ENCODE peak calls at places on chromosomes 2 and 18, in four cellular contexts. One of them, this sample, is unnamed.

GRCh38 chr2:128280901-128281321 is 37.8 kb downstream of the HS6ST1 start:
- DNase-seq in T1000: no peak
- DNase-seq in astrocyte of the cerebellum: no peak
- DNase-seq in Calu3: no peak
- DNase-seq in this sample: peak; percentile 50

GRCh38 chr2:36357506-36358316 is 2.1 kb downstream of the CRIM1 start:
- DNase-seq in T1000: no peak
- DNase-seq in Calu3: peak; percentile 54
- DNase-seq in astrocyte of the cerebellum: peak; percentile 66
- DNase-seq in this sample: peak; percentile 56

GRCh38 chr2:189328451-189329249 is 112.6 kb upstream of the WDR75 start:
- DNase-seq in Calu3: no peak
- DNase-seq in T1000: no peak
- DNase-seq in astrocyte of the cerebellum: no peak
- DNase-seq in this sample: no peak

GRCh38 chr2:215365184-215365658 is 53.4 kb downstream of the ATIC start:
- DNase-seq in astrocyte of the cerebellum: no peak
- DNase-seq in T1000: no peak
- DNase-seq in Calu3: no peak
- DNase-seq in this sample: no peak

GRCh38 chr2:236875906-236876505 is 209.7 kb upstream of the COPS8 start:
- DNase-seq in astrocyte of the cerebellum: no peak
- DNase-seq in Calu3: no peak
- DNase-seq in T1000: no peak
- DNase-seq in this sample: no peak

GRCh38 chr2:136025057-136025973 is 39.9 kb upstream of the DARS1 start:
- DNase-seq in Calu3: peak; percentile 77
- DNase-seq in T1000: no peak
- DNase-seq in astrocyte of the cerebellum: peak; percentile 87
- DNase-seq in this sample: peak; percentile 20

GRCh38 chr2:72993147-72993546 is 75.8 kb downstream of the EMX1 start:
- DNase-seq in T1000: no peak
- DNase-seq in astrocyte of the cerebellum: no peak
- DNase-seq in Calu3: peak; percentile 55
- DNase-seq in this sample: no peak

GRCh38 chr2:5121677-5122076 is 570.5 kb upstream of the SOX11 start:
- DNase-seq in T1000: no peak
- DNase-seq in Calu3: no peak
- DNase-seq in astrocyte of the cerebellum: no peak
- DNase-seq in this sample: no peak

GRCh38 chr18:24369420-24369819 is 28.2 kb downstream of the OSBPL1A start:
- DNase-seq in T1000: no peak
- DNase-seq in Calu3: no peak
- DNase-seq in astrocyte of the cerebellum: peak; percentile 70
- DNase-seq in this sample: no peak

GRCh38 chr18:7158201-7158600 is 40.6 kb upstream of the LAMA1 start:
- DNase-seq in T1000: no peak
- DNase-seq in Calu3: no peak
- DNase-seq in astrocyte of the cerebellum: no peak
- DNase-seq in this sample: no peak

GRCh38 chr18:21115519-21116411 is 4.2 kb upstream of the ROCK1 start:
- DNase-seq in Calu3: no peak
- DNase-seq in astrocyte of the cerebellum: no peak
- DNase-seq in T1000: no peak
- DNase-seq in this sample: no peak

GRCh38 chr2:105409717-105410116 is 10.9 kb upstream of the FHL2 start:
- DNase-seq in T1000: peak; percentile 61
- DNase-seq in astrocyte of the cerebellum: peak; percentile 96
- DNase-seq in Calu3: no peak
- DNase-seq in this sample: peak; percentile 82

GRCh38 chr18:63444567-63444966 is 22.3 kb upstream of the VPS4B start:
- DNase-seq in T1000: no peak
- DNase-seq in astrocyte of the cerebellum: no peak
- DNase-seq in Calu3: no peak
- DNase-seq in this sample: no peak

GRCh38 chr2:199144036-199144435 is 313.7 kb downstream of the SATB2 start:
- DNase-seq in astrocyte of the cerebellum: no peak
- DNase-seq in Calu3: no peak
- DNase-seq in T1000: no peak
- DNase-seq in this sample: no peak

GRCh38 chr2:61705625-61706024 is 148.2 kb downstream of the FAM161A start:
- DNase-seq in astrocyte of the cerebellum: no peak
- DNase-seq in T1000: no peak
- DNase-seq in Calu3: no peak
- DNase-seq in this sample: no peak

GRCh38 chr2:161415467-161416293 is 417 bp upstream of the TBR1 start:
- DNase-seq in Calu3: no peak
- DNase-seq in astrocyte of the cerebellum: no peak
- DNase-seq in T1000: no peak
- DNase-seq in this sample: no peak

GRCh38 chr2:8408560-8409460 is 273.0 kb upstream of the ID2 start:
- DNase-seq in astrocyte of the cerebellum: no peak
- DNase-seq in Calu3: no peak
- DNase-seq in T1000: no peak
- DNase-seq in this sample: no peak

GRCh38 chr18:68840554-68841263 is 42.8 kb downstream of the CCDC102B start:
- DNase-seq in astrocyte of the cerebellum: peak; percentile 88
- DNase-seq in T1000: peak; percentile 0
- DNase-seq in Calu3: peak; percentile 26
- DNase-seq in this sample: peak; percentile 30

GRCh38 chr18:12811191-12811950 is 72.7 kb downstream of the PTPN2 start:
- DNase-seq in Calu3: no peak
- DNase-seq in T1000: no peak
- DNase-seq in astrocyte of the cerebellum: no peak
- DNase-seq in this sample: no peak

GRCh38 chr2:224882291-224883171 is 159.7 kb downstream of the DOCK10 start:
- DNase-seq in Calu3: no peak
- DNase-seq in T1000: no peak
- DNase-seq in astrocyte of the cerebellum: peak; percentile 86
- DNase-seq in this sample: no peak

GRCh38 chr2:182186132-182186735 is 200.6 kb downstream of the PPP1R1C start:
- DNase-seq in T1000: no peak
- DNase-seq in Calu3: peak; percentile 26
- DNase-seq in astrocyte of the cerebellum: peak; percentile 36
- DNase-seq in this sample: no peak

GRCh38 chr2:48369971-48370370 is 160.0 kb upstream of the STON1 start:
- DNase-seq in Calu3: no peak
- DNase-seq in T1000: no peak
- DNase-seq in astrocyte of the cerebellum: no peak
- DNase-seq in this sample: no peak

GRCh38 chr2:101802329-101802728 is 104.8 kb downstream of the MAP4K4 start:
- DNase-seq in T1000: no peak
- DNase-seq in astrocyte of the cerebellum: no peak
- DNase-seq in Calu3: peak; percentile 62
- DNase-seq in this sample: no peak

GRCh38 chr18:67549946-67550345 is 33.4 kb upstream of the DSEL start:
- DNase-seq in T1000: no peak
- DNase-seq in astrocyte of the cerebellum: no peak
- DNase-seq in Calu3: no peak
- DNase-seq in this sample: no peak

GRCh38 chr18:22817844-22818243 is 115.3 kb upstream of the RBBP8 start:
- DNase-seq in T1000: no peak
- DNase-seq in Calu3: no peak
- DNase-seq in astrocyte of the cerebellum: no peak
- DNase-seq in this sample: no peak

GRCh38 chr2:66561645-66562336 is 126.9 kb downstream of the MEIS1 start:
- DNase-seq in T1000: no peak
- DNase-seq in Calu3: no peak
- DNase-seq in astrocyte of the cerebellum: no peak
- DNase-seq in this sample: no peak

GRCh38 chr2:98693477-98693876 is 37.5 kb downstream of the MGAT4A start:
- DNase-seq in Calu3: no peak
- DNase-seq in astrocyte of the cerebellum: no peak
- DNase-seq in T1000: no peak
- DNase-seq in this sample: no peak

GRCh38 chr2:239938651-239939486 is 86.3 kb downstream of the NDUFA10 start:
- DNase-seq in astrocyte of the cerebellum: no peak
- DNase-seq in T1000: no peak
- DNase-seq in Calu3: no peak
- DNase-seq in this sample: no peak

GRCh38 chr2:158984554-158985207 is 16.2 kb downstream of the TANC1 start:
- DNase-seq in Calu3: no peak
- DNase-seq in astrocyte of the cerebellum: no peak
- DNase-seq in T1000: no peak
- DNase-seq in this sample: no peak

This sample was measured in ovary.